ENCODE peak calls at places on chromosomes 2 and 18, in ten cellular contexts. J is CD8-positive, alpha-beta T cell; K is OCI-M1; V is DMS53; I is body of pancreas; D is astrocyte of the cerebellum; Z is H9; A is adipocyte; B is CD8-positive, alpha-beta memory T cell; L is activated T-cell treated with anti-CD3 and anti-CD28 coated beads for 24 hours. W is an unnamed sample.

GRCh38 chr2:124323321-124323720 is 298.2 kb downstream of the CNTNAP5 start:
- DNase-seq in J (no peak), K (no peak), V (peak), I (no peak), D (no peak), Z (no peak), A (no peak), B (no peak), L (no peak), W (no peak)

GRCh38 chr2:177908182-177908581 is 164.4 kb downstream of the PDE11A start:
- DNase-seq in J (no peak), K (peak), V (peak), I (no peak), D (no peak), Z (peak), A (no peak), B (no peak), L (no peak), W (no peak)

GRCh38 chr2:52387937-52388590 is 1356.1 kb upstream of the NRXN1 start:
- DNase-seq in J (no peak), K (no peak), V (no peak), I (no peak), D (no peak), Z (no peak), A (no peak), B (no peak), L (no peak), W (no peak)

GRCh38 chr2:115160523-115161521 is 718.4 kb downstream of the DPP10 start:
- DNase-seq in J (no peak), K (peak), V (peak), I (peak), D (no peak), Z (peak), A (no peak), B (no peak), L (no peak), W (no peak)

GRCh38 chr2:84314250-84314649 is 144.8 kb downstream of the SUCLG1 start:
- DNase-seq in J (no peak), K (no peak), V (no peak), I (no peak), D (no peak), Z (no peak), A (no peak), B (no peak), L (no peak), W (no peak)

GRCh38 chr18:80033181-80034067 is 810 bp upstream of the RBFA start:
- DNase-seq in J (no peak), K (no peak), V (no peak), I (no peak), D (peak), Z (peak), A (no peak), B (peak), L (peak), W (no peak)

GRCh38 chr18:76468345-76469275 is 26.4 kb downstream of the ZNF516 start:
- DNase-seq in J (no peak), K (no peak), V (no peak), I (no peak), D (no peak), Z (no peak), A (no peak), B (no peak), L (no peak), W (no peak)

GRCh38 chr2:8539743-8540551 is 141.9 kb upstream of the ID2 start:
- DNase-seq in J (no peak), K (no peak), V (peak), I (no peak), D (no peak), Z (peak), A (no peak), B (no peak), L (no peak), W (no peak)

GRCh38 chr2:47519147-47519537 is 116.2 kb downstream of the MSH2 start:
- DNase-seq in J (no peak), K (no peak), V (no peak), I (no peak), D (no peak), Z (no peak), A (no peak), B (no peak), L (no peak), W (no peak)

GRCh38 chr2:200845194-200845593 is 19.3 kb downstream of the CLK1 start:
- DNase-seq in J (no peak), K (no peak), V (no peak), I (no peak), D (no peak), Z (no peak), A (no peak), B (no peak), L (no peak), W (no peak)

GRCh38 chr2:204108301-204108700 is 171.7 kb downstream of the ICOS start:
- DNase-seq in J (peak), K (peak), V (peak), I (no peak), D (no peak), Z (peak), A (peak), B (peak), L (peak), W (no peak)

GRCh38 chr2:72367530-72368225 is 220.0 kb upstream of the CYP26B1 start:
- DNase-seq in J (no peak), K (peak), V (peak), I (peak), D (peak), Z (peak), A (peak), B (no peak), L (no peak), W (peak)

GRCh38 chr2:239318790-239319189 is 82.0 kb downstream of the HDAC4 start:
- DNase-seq in J (no peak), K (peak), V (no peak), I (no peak), D (no peak), Z (peak), A (no peak), B (no peak), L (no peak), W (no peak)

GRCh38 chr18:23126352-23127056 is 8.8 kb upstream of the CABLES1 start:
- DNase-seq in J (no peak), K (no peak), V (no peak), I (no peak), D (no peak), Z (no peak), A (no peak), B (no peak), L (no peak), W (no peak)

GRCh38 chr18:77635441-77635840 is 385.8 kb downstream of the GALR1 start:
- DNase-seq in J (no peak), K (no peak), V (no peak), I (no peak), D (no peak), Z (no peak), A (no peak), B (no peak), L (no peak), W (no peak)

GRCh38 chr18:79527656-79528055 is 131.9 kb downstream of the NFATC1 start:
- DNase-seq in J (no peak), K (no peak), V (no peak), I (no peak), D (no peak), Z (no peak), A (no peak), B (no peak), L (no peak), W (no peak)

GRCh38 chr2:60213865-60214657 is 339.4 kb downstream of the BCL11A start:
- DNase-seq in J (no peak), K (no peak), V (no peak), I (peak), D (no peak), Z (no peak), A (no peak), B (no peak), L (no peak), W (no peak)

W was measured in non-pigmented ciliary epithelial cell.